ENCODE peak calls at places on chromosomes 4 and X, in eight cellular contexts. A is NCI-H1436, O is NCI-H774, W is NCI-H187, S is SJSA1, Q is M059J, Y is tibial artery, M is prostate gland. N is an unnamed sample.

GRCh38 chr4:112361181-112361791 is 64.1 kb downstream of the ALPK1 start:
- DNase-seq in A (no peak), O (no peak), W (peak; percentile 1), S (no peak), Q (peak; percentile 80), Y (no peak), M (no peak), N (no peak)

GRCh38 chr4:79273918-79274317 is 51.9 kb downstream of the NAA11 start:
- DNase-seq in A (no peak), O (no peak), W (no peak), S (no peak), Q (no peak), Y (no peak), M (no peak), N (no peak)

GRCh38 chrX:132837126-132837525 is 121.3 kb downstream of the HS6ST2 start:
- DNase-seq in A (no peak), O (no peak), W (no peak), S (peak; percentile 2), Q (peak; percentile 71), Y (no peak), M (no peak), N (no peak)

GRCh38 chrX:48960291-48960690 is 2.9 kb upstream of the OTUD5 start:
- DNase-seq in A (no peak), O (no peak), W (no peak), S (no peak), Q (no peak), Y (no peak), M (no peak), N (no peak)

GRCh38 chrX:119755981-119756533 is 2.3 kb upstream of the SOWAHD start:
- DNase-seq in A (no peak), O (no peak), W (no peak), S (peak; percentile 31), Q (no peak), Y (no peak), M (no peak), N (peak; percentile 32)

GRCh38 chrX:63735882-63736281 is 49.1 kb downstream of the ARHGEF9 start:
- DNase-seq in A (no peak), O (no peak), W (no peak), S (no peak), Q (no peak), Y (no peak), M (no peak), N (no peak)

GRCh38 chr4:128471576-128471975 is 184.0 kb upstream of the PGRMC2 start:
- DNase-seq in A (no peak), O (no peak), W (no peak), S (no peak), Q (peak; percentile 46), Y (no peak), M (no peak), N (no peak)

GRCh38 chrX:80812176-80812575 is 2.5 kb upstream of the BRWD3 start:
- DNase-seq in A (no peak), O (no peak), W (no peak), S (peak; percentile 19), Q (peak; percentile 40), Y (no peak), M (no peak), N (no peak)

GRCh38 chr4:145769450-145770037 is 89.6 kb downstream of the C4orf51 start:
- DNase-seq in A (no peak), O (no peak), W (no peak), S (no peak), Q (no peak), Y (no peak), M (no peak), N (no peak)

GRCh38 chrX:131227608-131228007 is 61.5 kb downstream of the IGSF1 start:
- DNase-seq in A (no peak), O (no peak), W (no peak), S (no peak), Q (no peak), Y (no peak), M (no peak), N (no peak)

GRCh38 chr4:22678851-22679517 is 13.8 kb upstream of the GBA3 start:
- DNase-seq in A (no peak), O (no peak), W (no peak), S (no peak), Q (no peak), Y (no peak), M (no peak), N (no peak)

GRCh38 chrX:100980608-100981497 is 11.3 kb downstream of the ARL13A start:
- DNase-seq in A (no peak), O (no peak), W (no peak), S (peak; percentile 40), Q (peak; percentile 98), Y (peak; percentile 90), M (no peak), N (no peak)

GRCh38 chrX:107738272-107738671 is 37.3 kb downstream of the TSC22D3 start:
- DNase-seq in A (no peak), O (no peak), W (no peak), S (no peak), Q (no peak), Y (no peak), M (no peak), N (no peak)

GRCh38 chrX:130025256-130025655 is 42.8 kb downstream of the BCORL1 start:
- DNase-seq in A (no peak), O (no peak), W (no peak), S (no peak), Q (no peak), Y (no peak), M (no peak), N (no peak)

GRCh38 chrX:44002569-44002968 is 29.4 kb upstream of the NDP start:
- DNase-seq in A (no peak), O (no peak), W (no peak), S (no peak), Q (no peak), Y (no peak), M (no peak), N (no peak)

GRCh38 chr4:2258091-2259035 is 3.5 kb downstream of the MXD4 start:
- DNase-seq in A (no peak), O (no peak), W (no peak), S (no peak), Q (no peak), Y (peak; percentile 69), M (no peak), N (no peak)

GRCh38 chrX:37077646-37078433 is 69.7 kb downstream of the FAM47C start:
- DNase-seq in A (no peak), O (no peak), W (no peak), S (no peak), Q (no peak), Y (no peak), M (no peak), N (no peak)

GRCh38 chr4:39104255-39104654 is 42.2 kb downstream of the KLHL5 start:
- DNase-seq in A (no peak), O (no peak), W (no peak), S (no peak), Q (no peak), Y (no peak), M (no peak), N (no peak)

GRCh38 chr4:3452376-3452775 is 10.6 kb downstream of the HGFAC start:
- DNase-seq in A (no peak), O (no peak), W (no peak), S (no peak), Q (no peak), Y (no peak), M (no peak), N (no peak)

GRCh38 chrX:153456704-153457103 is 10.8 kb upstream of the TREX2 start:
- DNase-seq in A (no peak), O (no peak), W (no peak), S (no peak), Q (no peak), Y (no peak), M (no peak), N (no peak)